ENCODE peak calls at places on chromosomes 12 and 14, in seven cellular contexts. F is astrocyte of the spinal cord, G is bronchial epithelial cell, Y is fibroblast of the aortic adventitia, B is endodermal cell, K is uterus, U is thoracic aorta. I is an unnamed sample.

GRCh38 chr12:3418609-3419469 is 72.2 kb upstream of the PRMT8 start:
- DNase-seq in F (no peak), G (no peak), Y (no peak), B (peak; percentile 46), K (no peak), U (no peak), I (no peak)

GRCh38 chr14:23361320-23361719 is 3.7 kb downstream of the EFS start:
- DNase-seq in F (peak; percentile 54), G (peak; percentile 15), Y (peak; percentile 18), B (peak; percentile 8), K (no peak), U (no peak), I (no peak)

GRCh38 chr14:95948608-95949007 is 72.0 kb downstream of the TUNAR start:
- DNase-seq in F (no peak), G (no peak), Y (no peak), B (peak; percentile 92), K (no peak), U (no peak), I (no peak)

GRCh38 chr14:74905595-74906142 is 17.4 kb downstream of the RPS6KL1 start:
- DNase-seq in F (peak; percentile 23), G (no peak), Y (peak; percentile 62), B (peak; percentile 91), K (peak; percentile 78), U (no peak), I (no peak)

GRCh38 chr14:69997849-69998248 is 118.6 kb downstream of the SMOC1 start:
- DNase-seq in F (peak; percentile 93), G (peak; percentile 98), Y (peak; percentile 64), B (no peak), K (no peak), U (no peak), I (no peak)

GRCh38 chr12:49872781-49873181 is 29.9 kb upstream of the BCDIN3D start:
- DNase-seq in F (no peak), G (peak; percentile 7), Y (peak; percentile 41), B (peak; percentile 50), K (no peak), U (no peak), I (no peak)

GRCh38 chr14:99537399-99537798 is 56.2 kb downstream of the CCNK start:
- DNase-seq in F (peak; percentile 82), G (peak; percentile 61), Y (peak; percentile 68), B (peak; percentile 81), K (peak; percentile 82), U (no peak), I (peak; percentile 72)

GRCh38 chr14:61342486-61342885 is 21.1 kb downstream of the PRKCH start:
- DNase-seq in F (no peak), G (no peak), Y (no peak), B (no peak), K (peak; percentile 31), U (no peak), I (no peak)

GRCh38 chr12:39483042-39483441 is 40.1 kb upstream of the KIF21A start:
- DNase-seq in F (no peak), G (no peak), Y (no peak), B (no peak), K (no peak), U (no peak), I (no peak)

DNA sequence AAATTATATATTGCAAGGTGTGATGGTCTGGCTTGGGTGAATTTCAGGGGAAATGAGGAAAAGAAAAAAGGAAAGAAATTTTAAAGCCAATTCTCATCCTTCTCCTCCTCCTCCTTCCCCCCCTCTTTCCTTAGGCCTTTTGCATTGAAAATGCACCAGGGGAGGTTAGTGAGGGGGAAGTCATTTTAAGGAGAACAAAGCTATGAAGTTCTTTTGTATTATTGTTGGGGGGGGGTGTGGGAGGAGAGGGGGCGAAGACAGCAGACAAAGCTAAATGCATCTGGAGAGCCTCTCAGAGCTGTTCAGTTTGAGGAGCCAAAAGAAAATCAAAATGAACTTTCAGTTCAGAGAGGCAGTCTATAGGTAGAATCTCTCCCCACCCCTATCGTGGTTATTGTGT is 1.9 kb downstream of the HOXC4 start:
- DNase-seq in F (no peak), G (no peak), Y (no peak), B (no peak), K (no peak), U (no peak), I (no peak)
- H3K4me3 ChIP-seq in F (peak overlapping the region; percentile 69), G (no peak overlapping the region), Y (peak overlapping the region; percentile 51), B (no peak overlapping the region), K (no peak overlapping the region), U (no peak overlapping the region), I (no peak overlapping the region)

GRCh38 chr12:85955127-85955526 is 81.0 kb downstream of the NTS start:
- DNase-seq in F (peak; percentile 18), G (peak; percentile 9), Y (peak; percentile 35), B (no peak), K (no peak), U (no peak), I (no peak)
- TF ChIP-seq CTCF in F (peak; percentile 4), G (no peak), Y (peak; percentile 32), B (peak; percentile 65), K (no peak), U (peak; percentile 10), I (peak; percentile 31)

DNA sequence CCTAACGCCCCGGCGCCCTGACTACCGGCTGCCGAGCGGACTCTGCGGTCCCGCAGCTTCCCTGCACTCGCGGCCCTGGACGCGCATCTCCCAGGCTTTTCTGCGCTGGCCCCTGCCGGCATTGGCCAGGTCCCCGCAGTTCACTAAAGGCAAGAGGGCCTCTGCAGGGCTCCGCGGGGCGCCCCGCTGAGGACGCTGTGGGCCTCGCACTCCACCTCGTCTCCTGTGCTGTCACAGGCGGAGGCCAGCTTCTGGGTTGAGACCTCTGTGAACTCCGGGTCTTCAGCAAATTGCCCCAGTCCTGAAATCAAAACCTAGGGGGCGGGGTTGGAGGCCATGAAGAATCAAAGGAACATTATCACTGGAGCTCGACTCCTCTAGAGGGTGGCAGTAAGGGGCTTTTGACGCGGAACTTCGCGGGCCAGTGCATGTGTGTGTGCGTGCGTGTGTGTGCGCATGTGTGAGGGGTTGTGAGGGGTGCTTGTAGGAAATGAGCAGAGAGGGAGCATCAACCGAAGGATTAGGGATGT is 68.5 kb upstream of the CAPRIN2 start:
- DNase-seq in F (no peak), G (no peak), Y (peak; percentile 5), B (peak; percentile 89), K (peak; percentile 30), U (no peak), I (no peak)
- H3K4me3 ChIP-seq in F (peak overlapping the region; percentile 38), G (peak overlapping the region; percentile 37), Y (peak overlapping the region; percentile 55), B (peak overlapping the region; percentile 67), K (peak overlapping the region; percentile 28), U (peak overlapping the region; percentile 80), I (peak overlapping the region; percentile 47)

GRCh38 chr12:98814254-98814653 is 169.2 kb downstream of the APAF1 start:
- DNase-seq in F (peak; percentile 42), G (no peak), Y (peak; percentile 19), B (no peak), K (no peak), U (no peak), I (no peak)

GRCh38 chr12:98812225-98812624 is 167.1 kb downstream of the APAF1 start:
- DNase-seq in F (no peak), G (no peak), Y (no peak), B (no peak), K (no peak), U (no peak), I (no peak)

GRCh38 chr12:98817779-98818178 is 172.7 kb downstream of the APAF1 start:
- DNase-seq in F (no peak), G (no peak), Y (no peak), B (no peak), K (no peak), U (no peak), I (no peak)

GRCh38 chr12:98820005-98820404 is 174.9 kb downstream of the APAF1 start:
- DNase-seq in F (peak; percentile 12), G (no peak), Y (no peak), B (peak; percentile 69), K (no peak), U (no peak), I (peak; percentile 16)

GRCh38 chr12:98816720-98817119 is 171.6 kb downstream of the APAF1 start:
- DNase-seq in F (no peak), G (no peak), Y (no peak), B (no peak), K (no peak), U (no peak), I (no peak)
- TF ChIP-seq CTCF in F (no peak), G (no peak), Y (no peak), B (no peak), K (no peak), U (no peak), I (no peak)

DNA sequence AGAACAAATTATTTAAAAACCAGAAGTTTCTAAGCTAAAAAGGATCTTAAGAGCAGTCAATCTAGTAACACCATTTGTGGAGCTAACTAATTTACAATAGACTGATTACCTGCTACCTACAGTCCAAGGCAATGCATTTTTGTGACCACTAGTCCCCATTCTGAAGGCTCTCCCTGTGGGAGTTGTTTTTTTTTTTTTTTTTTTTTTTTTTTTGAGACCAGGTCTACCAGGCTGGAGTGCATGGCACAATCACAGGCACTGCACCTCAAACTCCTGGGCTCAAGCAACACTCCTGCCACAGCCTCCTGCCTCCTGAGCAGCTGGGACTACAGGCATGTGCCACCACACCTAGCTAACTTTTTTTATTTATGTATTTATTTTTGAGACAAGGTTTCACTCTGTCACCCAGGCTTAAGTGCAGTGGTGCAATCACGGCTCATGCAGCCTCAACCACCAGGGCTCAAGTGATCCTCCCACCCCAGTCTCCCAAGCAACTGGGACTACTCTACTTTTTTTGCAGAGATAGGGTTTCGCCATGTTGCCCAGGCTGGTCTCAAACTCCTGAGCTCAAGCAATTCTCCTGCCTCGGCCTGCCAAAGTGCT is 3.9 kb downstream of the GNPTAB start:
- DNase-seq in F (no peak), G (no peak), Y (no peak), B (peak; percentile 56), K (no peak), U (no peak), I (no peak)
- H3K4me3 ChIP-seq in F (no peak overlapping the region), G (no peak overlapping the region), Y (no peak overlapping the region), B (no peak overlapping the region), K (no peak overlapping the region), U (no peak overlapping the region), I (no peak overlapping the region)

I was measured in retinal pigment epithelial cell.